ENCODE peak calls at places on chromosomes 7 and 10, in seven cellular contexts. One of them, this sample, is unnamed.

GRCh38 chr10:69801094-69801433 is 642 bp upstream of the COL13A1 start:
- DNase-seq in lower lobe of right lung: peak
- DNase-seq in effector memory CD4-positive, alpha-beta T cell: no peak
- DNase-seq in keratinocyte: peak
- DNase-seq in thoracic aorta: no peak
- DNase-seq in psoas muscle: peak
- DNase-seq in A549: peak
- DNase-seq in this sample: peak

GRCh38 chr7:65269150-65269856 is 104.4 kb upstream of the ZNF92 start:
- DNase-seq in A549: peak
- DNase-seq in thoracic aorta: no peak
- DNase-seq in effector memory CD4-positive, alpha-beta T cell: no peak
- DNase-seq in psoas muscle: no peak
- DNase-seq in lower lobe of right lung: peak
- DNase-seq in keratinocyte: no peak
- DNase-seq in this sample: peak

GRCh38 chr10:49595713-49596492 is 14.2 kb upstream of the SLC18A3 start:
- DNase-seq in A549: no peak
- DNase-seq in thoracic aorta: no peak
- DNase-seq in keratinocyte: no peak
- DNase-seq in effector memory CD4-positive, alpha-beta T cell: no peak
- DNase-seq in psoas muscle: no peak
- DNase-seq in lower lobe of right lung: no peak
- DNase-seq in this sample: no peak

GRCh38 chr7:21562385-21562784 is 19.5 kb downstream of the DNAH11 start:
- DNase-seq in A549: no peak
- DNase-seq in keratinocyte: no peak
- DNase-seq in lower lobe of right lung: no peak
- DNase-seq in effector memory CD4-positive, alpha-beta T cell: no peak
- DNase-seq in thoracic aorta: no peak
- DNase-seq in psoas muscle: no peak
- DNase-seq in this sample: no peak

GRCh38 chr7:117683736-117684135 is 189.5 kb downstream of the CTTNBP2 start:
- DNase-seq in keratinocyte: no peak
- DNase-seq in effector memory CD4-positive, alpha-beta T cell: no peak
- DNase-seq in A549: no peak
- DNase-seq in lower lobe of right lung: no peak
- DNase-seq in psoas muscle: no peak
- DNase-seq in thoracic aorta: no peak
- DNase-seq in this sample: no peak

GRCh38 chr7:12706900-12707536 is 19.6 kb downstream of the ARL4A start:
- DNase-seq in lower lobe of right lung: no peak
- DNase-seq in effector memory CD4-positive, alpha-beta T cell: no peak
- DNase-seq in psoas muscle: no peak
- DNase-seq in keratinocyte: no peak
- DNase-seq in A549: no peak
- DNase-seq in thoracic aorta: no peak
- DNase-seq in this sample: no peak

GRCh38 chr7:106572394-106573124 is 88.4 kb downstream of the CCDC71L start:
- DNase-seq in keratinocyte: no peak
- DNase-seq in psoas muscle: no peak
- DNase-seq in lower lobe of right lung: no peak
- DNase-seq in thoracic aorta: no peak
- DNase-seq in A549: no peak
- DNase-seq in effector memory CD4-positive, alpha-beta T cell: no peak
- DNase-seq in this sample: no peak

GRCh38 chr10:127015373-127015772 is 110.1 kb downstream of the DOCK1 start:
- DNase-seq in keratinocyte: no peak
- DNase-seq in thoracic aorta: no peak
- DNase-seq in effector memory CD4-positive, alpha-beta T cell: no peak
- DNase-seq in psoas muscle: no peak
- DNase-seq in A549: no peak
- DNase-seq in lower lobe of right lung: no peak
- DNase-seq in this sample: no peak

GRCh38 chr7:2040893-2041270 is 191.9 kb downstream of the MAD1L1 start:
- DNase-seq in thoracic aorta: no peak
- DNase-seq in effector memory CD4-positive, alpha-beta T cell: no peak
- DNase-seq in psoas muscle: peak
- DNase-seq in keratinocyte: no peak
- DNase-seq in lower lobe of right lung: peak
- DNase-seq in A549: no peak
- DNase-seq in this sample: no peak

GRCh38 chr7:37281368-37282092 is 167.1 kb downstream of the ELMO1 start:
- DNase-seq in keratinocyte: no peak
- DNase-seq in thoracic aorta: no peak
- DNase-seq in effector memory CD4-positive, alpha-beta T cell: no peak
- DNase-seq in psoas muscle: no peak
- DNase-seq in A549: no peak
- DNase-seq in lower lobe of right lung: no peak
- DNase-seq in this sample: no peak

GRCh38 chr10:26621889-26622681 is 75.4 kb upstream of the PDSS1 start:
- DNase-seq in keratinocyte: no peak
- DNase-seq in lower lobe of right lung: peak
- DNase-seq in thoracic aorta: no peak
- DNase-seq in A549: peak
- DNase-seq in psoas muscle: peak
- DNase-seq in effector memory CD4-positive, alpha-beta T cell: no peak
- DNase-seq in this sample: peak

GRCh38 chr10:48612241-48612943 is 7.5 kb upstream of the ARHGAP22 start:
- DNase-seq in psoas muscle: no peak
- DNase-seq in effector memory CD4-positive, alpha-beta T cell: no peak
- DNase-seq in A549: no peak
- DNase-seq in keratinocyte: no peak
- DNase-seq in thoracic aorta: no peak
- DNase-seq in lower lobe of right lung: no peak
- DNase-seq in this sample: no peak

GRCh38 chr7:151665363-151665762 is 145.7 kb upstream of the RHEB start:
- DNase-seq in thoracic aorta: no peak
- DNase-seq in A549: no peak
- DNase-seq in lower lobe of right lung: no peak
- DNase-seq in psoas muscle: peak
- DNase-seq in keratinocyte: no peak
- DNase-seq in effector memory CD4-positive, alpha-beta T cell: no peak
- DNase-seq in this sample: peak

GRCh38 chr10:26172126-26172525 is 44.4 kb upstream of the GAD2 start:
- DNase-seq in thoracic aorta: no peak
- DNase-seq in A549: no peak
- DNase-seq in psoas muscle: no peak
- DNase-seq in effector memory CD4-positive, alpha-beta T cell: no peak
- DNase-seq in keratinocyte: no peak
- DNase-seq in lower lobe of right lung: no peak
- DNase-seq in this sample: no peak

GRCh38 chr7:129840757-129841156 is 112.0 kb downstream of the UBE2H start:
- DNase-seq in A549: no peak
- DNase-seq in effector memory CD4-positive, alpha-beta T cell: no peak
- DNase-seq in thoracic aorta: no peak
- DNase-seq in lower lobe of right lung: no peak
- DNase-seq in keratinocyte: no peak
- DNase-seq in psoas muscle: no peak
- DNase-seq in this sample: peak

GRCh38 chr7:1271046-1271445 is 38.4 kb downstream of the UNCX start:
- DNase-seq in psoas muscle: peak
- DNase-seq in thoracic aorta: no peak
- DNase-seq in A549: no peak
- DNase-seq in lower lobe of right lung: peak
- DNase-seq in keratinocyte: no peak
- DNase-seq in effector memory CD4-positive, alpha-beta T cell: no peak
- DNase-seq in this sample: no peak

GRCh38 chr7:845091-845490 is 12.8 kb downstream of the SUN1 start:
- DNase-seq in keratinocyte: no peak
- DNase-seq in A549: no peak
- DNase-seq in psoas muscle: no peak
- DNase-seq in lower lobe of right lung: no peak
- DNase-seq in effector memory CD4-positive, alpha-beta T cell: no peak
- DNase-seq in thoracic aorta: no peak
- DNase-seq in this sample: no peak

GRCh38 chr10:3660753-3661152 is 124.3 kb downstream of the KLF6 start:
- DNase-seq in psoas muscle: no peak
- DNase-seq in effector memory CD4-positive, alpha-beta T cell: no peak
- DNase-seq in keratinocyte: no peak
- DNase-seq in thoracic aorta: no peak
- DNase-seq in A549: no peak
- DNase-seq in lower lobe of right lung: no peak
- DNase-seq in this sample: no peak

GRCh38 chr7:139985811-139986210 is 76.9 kb downstream of the PARP12 start:
- DNase-seq in thoracic aorta: no peak
- DNase-seq in keratinocyte: no peak
- DNase-seq in psoas muscle: no peak
- DNase-seq in A549: no peak
- DNase-seq in effector memory CD4-positive, alpha-beta T cell: no peak
- DNase-seq in lower lobe of right lung: no peak
- DNase-seq in this sample: no peak

DNA sequence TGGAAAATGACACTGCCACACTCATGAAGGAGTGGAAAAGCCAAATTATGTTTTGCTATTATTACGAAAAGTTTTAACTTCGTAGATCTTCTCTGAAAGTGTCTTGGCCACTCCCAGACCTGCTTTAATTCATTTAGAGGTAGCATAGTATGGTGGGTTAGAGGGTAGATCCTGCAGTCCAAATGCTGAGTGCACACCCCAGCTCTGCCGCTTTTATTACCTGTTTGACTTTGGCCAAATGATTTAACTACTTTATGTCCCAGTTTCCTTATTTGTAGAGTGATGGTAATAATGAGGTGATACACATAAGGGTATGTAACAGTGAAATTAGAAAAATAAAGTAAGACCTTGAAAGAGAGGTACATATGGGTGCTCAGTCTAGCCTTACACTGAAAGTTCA is 23.6 kb upstream of the WAC start:
- DNase-seq in psoas muscle: no peak
- DNase-seq in A549: no peak
- DNase-seq in thoracic aorta: no peak
- DNase-seq in effector memory CD4-positive, alpha-beta T cell: no peak
- DNase-seq in keratinocyte: no peak
- DNase-seq in lower lobe of right lung: no peak
- DNase-seq in this sample: no peak
- H3K27ac ChIP-seq in psoas muscle: no peak
- H3K27ac ChIP-seq in A549: no peak
- H3K27ac ChIP-seq in thoracic aorta: no peak
- H3K27ac ChIP-seq in effector memory CD4-positive, alpha-beta T cell: no peak
- H3K27ac ChIP-seq in keratinocyte: no peak
- H3K27ac ChIP-seq in lower lobe of right lung: no peak
- H3K27ac ChIP-seq in this sample: no peak

DNA sequence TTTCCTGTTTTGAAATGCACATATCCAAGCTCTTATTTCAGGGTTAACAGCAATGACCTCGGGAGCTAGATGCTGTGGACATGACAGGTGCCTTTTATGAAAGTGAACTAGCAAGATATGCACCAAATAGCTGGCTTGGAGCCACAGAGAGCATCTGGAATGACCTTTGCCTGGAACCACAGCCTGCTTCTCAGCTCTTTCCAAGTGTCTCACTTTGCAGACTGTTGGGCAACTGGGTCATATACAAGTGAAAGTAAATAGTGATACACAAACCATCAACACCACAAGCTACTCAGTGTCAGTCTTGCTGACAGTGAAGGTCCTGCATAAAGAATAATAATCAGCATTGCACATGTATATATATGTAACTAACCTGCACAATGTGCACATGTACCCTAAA is 183.5 kb downstream of the RNF133 start:
- DNase-seq in lower lobe of right lung: no peak
- DNase-seq in keratinocyte: no peak
- DNase-seq in A549: no peak
- DNase-seq in thoracic aorta: no peak
- DNase-seq in psoas muscle: no peak
- DNase-seq in effector memory CD4-positive, alpha-beta T cell: no peak
- DNase-seq in this sample: no peak
- H3K27ac ChIP-seq in lower lobe of right lung: no peak
- H3K27ac ChIP-seq in keratinocyte: no peak
- H3K27ac ChIP-seq in A549: no peak
- H3K27ac ChIP-seq in thoracic aorta: no peak
- H3K27ac ChIP-seq in psoas muscle: no peak
- H3K27ac ChIP-seq in effector memory CD4-positive, alpha-beta T cell: no peak
- H3K27ac ChIP-seq in this sample: no peak

GRCh38 chr7:77245015-77245755 is 45.6 kb upstream of the FGL2 start:
- DNase-seq in psoas muscle: peak
- DNase-seq in A549: no peak
- DNase-seq in effector memory CD4-positive, alpha-beta T cell: no peak
- DNase-seq in thoracic aorta: no peak
- DNase-seq in keratinocyte: no peak
- DNase-seq in lower lobe of right lung: peak
- DNase-seq in this sample: no peak

GRCh38 chr7:77244222-77244934 is 44.8 kb upstream of the FGL2 start:
- DNase-seq in effector memory CD4-positive, alpha-beta T cell: no peak
- DNase-seq in keratinocyte: no peak
- DNase-seq in A549: no peak
- DNase-seq in lower lobe of right lung: no peak
- DNase-seq in psoas muscle: no peak
- DNase-seq in thoracic aorta: no peak
- DNase-seq in this sample: no peak

GRCh38 chr7:77242068-77242467 is 42.4 kb upstream of the FGL2 start:
- DNase-seq in thoracic aorta: no peak
- DNase-seq in A549: no peak
- DNase-seq in keratinocyte: no peak
- DNase-seq in lower lobe of right lung: no peak
- DNase-seq in psoas muscle: no peak
- DNase-seq in effector memory CD4-positive, alpha-beta T cell: no peak
- DNase-seq in this sample: peak

GRCh38 chr7:77239471-77239870 is 39.9 kb upstream of the FGL2 start:
- DNase-seq in thoracic aorta: no peak
- DNase-seq in psoas muscle: no peak
- DNase-seq in effector memory CD4-positive, alpha-beta T cell: no peak
- DNase-seq in lower lobe of right lung: no peak
- DNase-seq in keratinocyte: no peak
- DNase-seq in A549: no peak
- DNase-seq in this sample: no peak

DNA sequence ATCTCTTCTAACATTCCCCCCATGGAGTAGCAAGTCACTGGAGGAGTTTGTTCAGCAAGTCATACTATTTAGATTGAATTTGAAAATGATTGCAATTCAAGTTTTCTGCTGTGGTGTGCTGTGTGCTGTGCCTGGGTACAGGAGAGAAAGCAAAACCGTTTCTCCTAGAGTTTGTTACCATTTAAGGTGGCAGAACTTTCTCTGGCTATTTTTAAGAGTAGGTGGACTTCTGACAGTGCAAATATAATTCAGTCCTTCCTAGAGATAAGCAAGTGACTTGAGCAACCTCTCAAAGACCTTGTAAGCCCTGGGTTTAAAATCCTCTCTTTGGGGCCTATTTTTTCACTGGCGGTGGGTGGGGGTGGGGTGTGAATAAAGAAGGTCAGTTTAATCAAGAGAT is 42.9 kb upstream of the FGL2 start:
- DNase-seq in psoas muscle: no peak
- DNase-seq in effector memory CD4-positive, alpha-beta T cell: no peak
- DNase-seq in thoracic aorta: no peak
- DNase-seq in keratinocyte: no peak
- DNase-seq in A549: no peak
- DNase-seq in lower lobe of right lung: no peak
- DNase-seq in this sample: peak
- H3K27ac ChIP-seq in psoas muscle: no peak
- H3K27ac ChIP-seq in effector memory CD4-positive, alpha-beta T cell: no peak
- H3K27ac ChIP-seq in thoracic aorta: peak
- H3K27ac ChIP-seq in keratinocyte: no peak
- H3K27ac ChIP-seq in A549: no peak
- H3K27ac ChIP-seq in lower lobe of right lung: no peak
- H3K27ac ChIP-seq in this sample: peak

DNA sequence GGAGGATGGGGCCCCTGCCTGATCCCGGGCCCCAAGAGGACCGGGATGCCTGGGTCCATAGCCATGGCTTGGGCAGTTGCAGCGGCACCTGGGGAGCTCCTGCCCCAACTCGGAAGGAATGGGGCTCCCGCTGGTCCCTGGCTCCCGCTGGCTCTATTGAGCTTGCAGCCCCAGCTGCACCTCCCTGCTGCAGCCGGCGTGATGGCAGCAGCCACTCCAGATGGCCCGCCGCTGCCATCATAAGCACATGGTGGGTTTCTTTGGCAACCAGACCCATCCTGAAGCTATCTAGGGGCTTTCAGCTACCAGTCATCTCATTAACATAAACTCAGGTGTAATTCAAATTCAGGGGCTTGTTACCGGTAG is 11.1 kb upstream of the DNMBP start:
- DNase-seq in psoas muscle: no peak
- DNase-seq in keratinocyte: no peak
- DNase-seq in effector memory CD4-positive, alpha-beta T cell: no peak
- DNase-seq in lower lobe of right lung: no peak
- DNase-seq in thoracic aorta: no peak
- DNase-seq in A549: no peak
- DNase-seq in this sample: no peak
- H3K27ac ChIP-seq in psoas muscle: no peak
- H3K27ac ChIP-seq in keratinocyte: no peak
- H3K27ac ChIP-seq in effector memory CD4-positive, alpha-beta T cell: no peak
- H3K27ac ChIP-seq in lower lobe of right lung: no peak
- H3K27ac ChIP-seq in thoracic aorta: no peak
- H3K27ac ChIP-seq in A549: peak
- H3K27ac ChIP-seq in this sample: no peak